ENCODE peak calls at places on chromosomes 12 and 14, in eight cellular contexts. One of them, this sample, is unnamed.

GRCh38 chr12:7934560-7935463 is 1.2 kb downstream of the SLC2A3 start:
- DNase-seq in activated CD4-positive, alpha-beta T cell treated with anti-CD3 and anti-CD28 coated beads for 1 hour: no peak
- DNase-seq in tibial artery: no peak
- DNase-seq in GM12865: peak
- DNase-seq in skeletal muscle cell: no peak
- DNase-seq in cardiac muscle cell: no peak
- DNase-seq in mesothelial cell of epicardium: no peak
- DNase-seq in AG08395: no peak
- DNase-seq in this sample: no peak

GRCh38 chr12:106258935-106259334 is 11.1 kb upstream of the CKAP4 start:
- DNase-seq in skeletal muscle cell: no peak
- DNase-seq in GM12865: no peak
- DNase-seq in cardiac muscle cell: no peak
- DNase-seq in AG08395: no peak
- DNase-seq in activated CD4-positive, alpha-beta T cell treated with anti-CD3 and anti-CD28 coated beads for 1 hour: no peak
- DNase-seq in tibial artery: no peak
- DNase-seq in mesothelial cell of epicardium: no peak
- DNase-seq in this sample: no peak

GRCh38 chr12:52645982-52646381 is 6.0 kb downstream of the KRT2 start:
- DNase-seq in mesothelial cell of epicardium: no peak
- DNase-seq in skeletal muscle cell: no peak
- DNase-seq in tibial artery: no peak
- DNase-seq in activated CD4-positive, alpha-beta T cell treated with anti-CD3 and anti-CD28 coated beads for 1 hour: no peak
- DNase-seq in GM12865: no peak
- DNase-seq in AG08395: no peak
- DNase-seq in cardiac muscle cell: no peak
- DNase-seq in this sample: no peak

GRCh38 chr12:77236066-77236465 is 170.7 kb upstream of the E2F7 start:
- DNase-seq in tibial artery: no peak
- DNase-seq in AG08395: peak
- DNase-seq in mesothelial cell of epicardium: no peak
- DNase-seq in skeletal muscle cell: no peak
- DNase-seq in activated CD4-positive, alpha-beta T cell treated with anti-CD3 and anti-CD28 coated beads for 1 hour: no peak
- DNase-seq in GM12865: no peak
- DNase-seq in cardiac muscle cell: peak
- DNase-seq in this sample: peak

GRCh38 chr12:66813137-66813867 is 134.4 kb upstream of the GRIP1 start:
- DNase-seq in tibial artery: no peak
- DNase-seq in AG08395: no peak
- DNase-seq in GM12865: no peak
- DNase-seq in mesothelial cell of epicardium: no peak
- DNase-seq in cardiac muscle cell: no peak
- DNase-seq in skeletal muscle cell: no peak
- DNase-seq in activated CD4-positive, alpha-beta T cell treated with anti-CD3 and anti-CD28 coated beads for 1 hour: no peak
- DNase-seq in this sample: no peak

GRCh38 chr12:45303955-45304354 is 88.1 kb downstream of the ANO6 start:
- DNase-seq in mesothelial cell of epicardium: no peak
- DNase-seq in skeletal muscle cell: no peak
- DNase-seq in cardiac muscle cell: peak
- DNase-seq in AG08395: no peak
- DNase-seq in activated CD4-positive, alpha-beta T cell treated with anti-CD3 and anti-CD28 coated beads for 1 hour: no peak
- DNase-seq in GM12865: no peak
- DNase-seq in tibial artery: no peak
- DNase-seq in this sample: no peak

GRCh38 chr12:19577131-19577530 is 137.8 kb downstream of the AEBP2 start:
- DNase-seq in mesothelial cell of epicardium: no peak
- DNase-seq in tibial artery: no peak
- DNase-seq in cardiac muscle cell: no peak
- DNase-seq in GM12865: no peak
- DNase-seq in AG08395: no peak
- DNase-seq in activated CD4-positive, alpha-beta T cell treated with anti-CD3 and anti-CD28 coated beads for 1 hour: no peak
- DNase-seq in skeletal muscle cell: no peak
- DNase-seq in this sample: no peak

GRCh38 chr12:52132754-52133161 is 53.3 kb downstream of the SMIM41 start:
- DNase-seq in skeletal muscle cell: no peak
- DNase-seq in GM12865: no peak
- DNase-seq in activated CD4-positive, alpha-beta T cell treated with anti-CD3 and anti-CD28 coated beads for 1 hour: no peak
- DNase-seq in tibial artery: peak
- DNase-seq in cardiac muscle cell: no peak
- DNase-seq in AG08395: no peak
- DNase-seq in mesothelial cell of epicardium: no peak
- DNase-seq in this sample: peak

GRCh38 chr12:38101753-38102152 is 214.8 kb upstream of the ALG10B start:
- DNase-seq in skeletal muscle cell: no peak
- DNase-seq in cardiac muscle cell: no peak
- DNase-seq in activated CD4-positive, alpha-beta T cell treated with anti-CD3 and anti-CD28 coated beads for 1 hour: no peak
- DNase-seq in tibial artery: no peak
- DNase-seq in GM12865: no peak
- DNase-seq in mesothelial cell of epicardium: no peak
- DNase-seq in AG08395: no peak
- DNase-seq in this sample: no peak

GRCh38 chr12:44000309-44000952 is 164.6 kb downstream of the TMEM117 start:
- DNase-seq in cardiac muscle cell: peak
- DNase-seq in mesothelial cell of epicardium: no peak
- DNase-seq in GM12865: peak
- DNase-seq in activated CD4-positive, alpha-beta T cell treated with anti-CD3 and anti-CD28 coated beads for 1 hour: no peak
- DNase-seq in skeletal muscle cell: no peak
- DNase-seq in tibial artery: no peak
- DNase-seq in AG08395: peak
- DNase-seq in this sample: peak

GRCh38 chr14:105205718-105206208 is 24.7 kb upstream of the NUDT14 start:
- DNase-seq in GM12865: no peak
- DNase-seq in cardiac muscle cell: no peak
- DNase-seq in tibial artery: no peak
- DNase-seq in skeletal muscle cell: no peak
- DNase-seq in mesothelial cell of epicardium: no peak
- DNase-seq in AG08395: no peak
- DNase-seq in activated CD4-positive, alpha-beta T cell treated with anti-CD3 and anti-CD28 coated beads for 1 hour: no peak
- DNase-seq in this sample: no peak

This sample was measured in fibroblast of the aortic adventitia.